ENCODE peak calls at places on chromosome 6, in four cellular contexts. One of them, this sample, is unnamed.

GRCh38 chr6:166476634-166477215 is 94.0 kb upstream of the MPC1 start:
- DNase-seq in glutamatergic neuron: peak; percentile 11
- DNase-seq in fibroblast of lung: no peak
- DNase-seq in WTC11: no peak
- DNase-seq in this sample: no peak

GRCh38 chr6:116568851-116569755 is 2.2 kb upstream of the RWDD1 start:
- DNase-seq in glutamatergic neuron: no peak
- DNase-seq in fibroblast of lung: no peak
- DNase-seq in WTC11: no peak
- DNase-seq in this sample: no peak

GRCh38 chr6:152375200-152375599 is 262.0 kb downstream of the SYNE1 start:
- DNase-seq in glutamatergic neuron: no peak
- DNase-seq in fibroblast of lung: no peak
- DNase-seq in WTC11: no peak
- DNase-seq in this sample: no peak

GRCh38 chr6:108589244-108589730 is 28.6 kb downstream of the FOXO3 start:
- DNase-seq in glutamatergic neuron: peak; percentile 28
- DNase-seq in fibroblast of lung: peak; percentile 82
- DNase-seq in WTC11: peak; percentile 76
- DNase-seq in this sample: peak; percentile 59

GRCh38 chr6:102417368-102417767 is 1023.9 kb downstream of the GRIK2 start:
- DNase-seq in glutamatergic neuron: no peak
- DNase-seq in fibroblast of lung: no peak
- DNase-seq in WTC11: no peak
- DNase-seq in this sample: no peak

GRCh38 chr6:111759413-111759835 is 113.8 kb downstream of the FYN start:
- DNase-seq in glutamatergic neuron: no peak
- DNase-seq in fibroblast of lung: no peak
- DNase-seq in WTC11: no peak
- DNase-seq in this sample: no peak

GRCh38 chr6:47478233-47479155 is 905 bp downstream of the CD2AP start:
- DNase-seq in glutamatergic neuron: no peak
- DNase-seq in fibroblast of lung: peak; percentile 37
- DNase-seq in WTC11: no peak
- DNase-seq in this sample: no peak

GRCh38 chr6:24720131-24720603 is 1.2 kb upstream of the C6orf62 start:
- DNase-seq in glutamatergic neuron: peak; percentile 59
- DNase-seq in fibroblast of lung: peak; percentile 34
- DNase-seq in WTC11: peak; percentile 28
- DNase-seq in this sample: peak; percentile 59

GRCh38 chr6:157761331-157761921 is 61.6 kb upstream of the SNX9 start:
- DNase-seq in glutamatergic neuron: no peak
- DNase-seq in fibroblast of lung: peak; percentile 83
- DNase-seq in WTC11: no peak
- DNase-seq in this sample: no peak

GRCh38 chr6:65776332-65776731 is 69.3 kb upstream of the EYS start:
- DNase-seq in glutamatergic neuron: no peak
- DNase-seq in fibroblast of lung: peak; percentile 5
- DNase-seq in WTC11: no peak
- DNase-seq in this sample: no peak

GRCh38 chr6:88840806-88841539 is 122.4 kb downstream of the RNGTT start:
- DNase-seq in glutamatergic neuron: no peak
- DNase-seq in fibroblast of lung: peak; percentile 42
- DNase-seq in WTC11: no peak
- DNase-seq in this sample: no peak

GRCh38 chr6:28838289-28838633 is 85.5 kb downstream of the TRIM27 start:
- DNase-seq in glutamatergic neuron: peak; percentile 40
- DNase-seq in fibroblast of lung: peak; percentile 82
- DNase-seq in WTC11: peak; percentile 40
- DNase-seq in this sample: peak; percentile 62

GRCh38 chr6:113968472-113968871 is 2.5 kb downstream of the HDAC2 start:
- DNase-seq in glutamatergic neuron: no peak
- DNase-seq in fibroblast of lung: no peak
- DNase-seq in WTC11: no peak
- DNase-seq in this sample: no peak

GRCh38 chr6:121847806-121848522 is 412.5 kb downstream of the GJA1 start:
- DNase-seq in glutamatergic neuron: no peak
- DNase-seq in fibroblast of lung: no peak
- DNase-seq in WTC11: no peak
- DNase-seq in this sample: no peak

GRCh38 chr6:54282186-54282585 is 26.1 kb upstream of the TINAG start:
- DNase-seq in glutamatergic neuron: no peak
- DNase-seq in fibroblast of lung: peak; percentile 81
- DNase-seq in WTC11: no peak
- DNase-seq in this sample: no peak

DNA sequence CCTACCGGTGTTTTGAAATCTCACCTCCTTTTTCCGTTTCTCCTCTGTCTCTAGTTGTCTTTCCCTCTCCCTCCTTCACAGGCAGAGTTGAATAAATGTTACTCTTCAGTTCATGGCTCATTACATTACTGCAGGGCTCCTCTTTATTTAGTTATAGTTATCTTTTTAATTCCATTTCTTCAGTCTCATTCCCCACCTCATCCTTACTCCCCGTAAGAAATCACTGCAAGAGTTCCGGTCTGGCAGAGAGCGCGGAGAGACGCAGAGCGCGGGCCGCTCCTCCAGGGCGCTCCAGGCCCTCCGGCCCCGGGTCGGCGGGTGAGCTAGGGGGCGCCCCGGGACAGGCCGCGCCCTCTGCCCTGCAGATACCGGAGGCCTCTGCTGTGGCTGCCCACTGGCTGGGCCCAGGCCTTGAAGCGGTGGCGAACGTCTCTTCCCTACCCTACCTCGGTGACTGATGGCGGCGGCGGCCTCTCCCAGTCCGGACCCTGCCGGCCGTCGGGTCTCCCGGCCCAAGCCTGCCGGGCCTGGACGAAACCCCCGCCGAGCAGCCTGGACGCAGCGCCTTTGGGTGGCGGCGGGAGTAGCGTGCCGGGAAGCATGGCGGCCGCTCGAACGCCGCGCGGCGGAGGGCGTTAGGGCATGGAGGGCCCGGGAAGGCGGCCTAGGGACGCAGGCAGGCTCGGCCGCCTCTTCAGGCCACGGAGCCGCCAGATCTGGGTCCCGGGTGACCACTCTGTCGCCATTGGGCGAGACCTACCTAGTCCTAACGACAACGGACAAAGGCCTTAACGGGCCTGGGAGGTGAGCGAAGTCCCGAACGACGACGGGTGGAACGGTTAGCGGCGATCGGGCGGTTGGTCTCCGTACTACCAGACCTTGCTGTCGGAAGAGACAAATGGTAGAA is 16.4 kb upstream of the HMGN4 start:
- DNase-seq in glutamatergic neuron: peak; percentile 90
- DNase-seq in fibroblast of lung: peak; percentile 79
- DNase-seq in WTC11: peak; percentile 86
- DNase-seq in this sample: peak; percentile 79
- TF ChIP-seq CTCF in glutamatergic neuron: peak; percentile 36
- TF ChIP-seq CTCF in fibroblast of lung: peak; percentile 24
- TF ChIP-seq CTCF in WTC11: no peak
- TF ChIP-seq CTCF in this sample: peak; percentile 27

GRCh38 chr6:168314029-168314420 is 5.6 kb downstream of the DACT2 start:
- DNase-seq in glutamatergic neuron: no peak
- DNase-seq in fibroblast of lung: no peak
- DNase-seq in WTC11: no peak
- DNase-seq in this sample: peak; percentile 40

GRCh38 chr6:168313371-168314028 is 6.1 kb downstream of the DACT2 start:
- DNase-seq in glutamatergic neuron: no peak
- DNase-seq in fibroblast of lung: no peak
- DNase-seq in WTC11: peak; percentile 39
- DNase-seq in this sample: peak; percentile 77

GRCh38 chr6:168315626-168316025 is 4.0 kb downstream of the DACT2 start:
- DNase-seq in glutamatergic neuron: no peak
- DNase-seq in fibroblast of lung: no peak
- DNase-seq in WTC11: no peak
- DNase-seq in this sample: no peak

GRCh38 chr6:168318090-168318489 is 1.5 kb downstream of the DACT2 start:
- DNase-seq in glutamatergic neuron: no peak
- DNase-seq in fibroblast of lung: no peak
- DNase-seq in WTC11: no peak
- DNase-seq in this sample: no peak

GRCh38 chr6:168314948-168315347 is 4.6 kb downstream of the DACT2 start:
- DNase-seq in glutamatergic neuron: no peak
- DNase-seq in fibroblast of lung: no peak
- DNase-seq in WTC11: no peak
- DNase-seq in this sample: peak; percentile 42
- TF ChIP-seq CTCF in glutamatergic neuron: no peak
- TF ChIP-seq CTCF in fibroblast of lung: no peak
- TF ChIP-seq CTCF in WTC11: no peak
- TF ChIP-seq CTCF in this sample: no peak

DNA sequence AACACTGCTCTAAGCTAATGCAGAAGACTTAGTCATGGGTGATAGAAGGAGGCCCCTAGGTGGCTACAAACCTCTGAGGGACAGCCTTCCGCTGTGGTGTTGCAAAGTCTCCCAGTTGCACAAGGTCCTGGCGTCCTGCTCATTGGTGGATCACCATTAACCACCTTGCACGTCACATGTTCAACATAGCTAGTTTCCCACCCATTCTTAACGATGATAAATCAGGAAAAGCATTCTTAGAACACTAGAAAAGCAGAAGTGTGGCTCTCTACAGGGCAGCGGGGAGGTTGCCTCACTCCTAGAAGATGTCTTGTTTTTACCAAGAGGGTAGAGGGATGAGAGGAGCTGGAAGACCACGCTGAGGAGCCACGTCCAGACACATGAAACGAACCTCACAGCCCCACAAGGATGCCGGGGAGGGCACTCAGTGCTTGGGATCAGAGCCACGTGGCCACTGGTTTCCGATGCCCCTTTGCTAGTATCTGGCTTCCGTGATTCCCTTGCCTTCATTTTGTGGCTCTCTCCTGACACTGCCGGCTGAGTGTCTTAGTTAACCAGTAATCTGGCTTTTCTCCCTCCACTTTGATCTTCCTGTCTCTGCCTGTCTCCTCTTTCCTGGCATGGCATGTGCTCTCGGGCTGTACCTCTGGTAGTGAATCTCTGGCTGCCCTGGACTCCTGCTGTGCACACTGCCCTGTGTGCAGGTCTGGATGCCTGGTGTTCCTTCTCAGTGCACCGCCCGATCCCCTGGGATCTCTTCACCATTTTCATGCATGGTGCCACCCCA is 91.4 kb upstream of the NEDD9 start:
- DNase-seq in glutamatergic neuron: no peak
- DNase-seq in fibroblast of lung: no peak
- DNase-seq in WTC11: no peak
- DNase-seq in this sample: no peak
- TF ChIP-seq CTCF in glutamatergic neuron: no peak
- TF ChIP-seq CTCF in fibroblast of lung: no peak
- TF ChIP-seq CTCF in WTC11: no peak
- TF ChIP-seq CTCF in this sample: no peak

GRCh38 chr6:18823782-18824386 is 436.7 kb downstream of the RNF144B start:
- DNase-seq in glutamatergic neuron: peak; percentile 75
- DNase-seq in fibroblast of lung: peak; percentile 18
- DNase-seq in WTC11: peak; percentile 87
- DNase-seq in this sample: peak; percentile 58
- TF ChIP-seq CTCF in glutamatergic neuron: peak; percentile 90
- TF ChIP-seq CTCF in fibroblast of lung: peak; percentile 26
- TF ChIP-seq CTCF in WTC11: peak; percentile 88
- TF ChIP-seq CTCF in this sample: peak; percentile 52

GRCh38 chr6:55621993-55622392 is 43.0 kb upstream of the HMGCLL1 start:
- DNase-seq in glutamatergic neuron: no peak
- DNase-seq in fibroblast of lung: no peak
- DNase-seq in WTC11: no peak
- DNase-seq in this sample: no peak

GRCh38 chr6:55621244-55621643 is 42.3 kb upstream of the HMGCLL1 start:
- DNase-seq in glutamatergic neuron: no peak
- DNase-seq in fibroblast of lung: no peak
- DNase-seq in WTC11: no peak
- DNase-seq in this sample: no peak

DNA sequence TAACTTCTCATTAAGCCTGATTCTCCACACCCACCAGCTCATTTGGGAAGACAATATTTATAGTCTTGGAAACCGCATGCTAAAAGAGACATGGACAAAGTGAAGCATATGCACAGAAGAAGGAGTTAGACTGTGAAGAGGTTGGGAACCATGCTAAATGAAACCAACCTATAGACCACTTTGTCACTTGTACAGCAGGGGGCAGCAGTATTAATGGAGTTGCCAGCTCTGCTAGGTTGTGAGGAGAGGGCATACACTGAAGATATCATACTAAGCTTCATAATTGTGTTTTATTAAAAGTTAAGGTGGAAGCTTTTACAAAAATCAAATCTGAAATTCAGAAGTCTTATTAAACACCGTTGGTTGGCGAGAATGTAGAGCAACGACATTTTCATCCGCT is 38.3 kb upstream of the HMGCLL1 start:
- DNase-seq in glutamatergic neuron: no peak
- DNase-seq in fibroblast of lung: peak; percentile 65
- DNase-seq in WTC11: peak; percentile 45
- DNase-seq in this sample: peak; percentile 19
- TF ChIP-seq CTCF in glutamatergic neuron: peak; percentile 72
- TF ChIP-seq CTCF in fibroblast of lung: peak; percentile 47
- TF ChIP-seq CTCF in WTC11: peak; percentile 44
- TF ChIP-seq CTCF in this sample: peak; percentile 53

GRCh38 chr6:44505751-44506150 is 118.2 kb downstream of the CDC5L start:
- DNase-seq in glutamatergic neuron: no peak
- DNase-seq in fibroblast of lung: no peak
- DNase-seq in WTC11: no peak
- DNase-seq in this sample: no peak

GRCh38 chr6:44507014-44507413 is 119.5 kb downstream of the CDC5L start:
- DNase-seq in glutamatergic neuron: no peak
- DNase-seq in fibroblast of lung: no peak
- DNase-seq in WTC11: no peak
- DNase-seq in this sample: no peak

GRCh38 chr6:44500074-44500473 is 112.6 kb downstream of the CDC5L start:
- DNase-seq in glutamatergic neuron: no peak
- DNase-seq in fibroblast of lung: no peak
- DNase-seq in WTC11: no peak
- DNase-seq in this sample: no peak

GRCh38 chr6:44503471-44503870 is 116.0 kb downstream of the CDC5L start:
- DNase-seq in glutamatergic neuron: no peak
- DNase-seq in fibroblast of lung: no peak
- DNase-seq in WTC11: no peak
- DNase-seq in this sample: no peak

DNA sequence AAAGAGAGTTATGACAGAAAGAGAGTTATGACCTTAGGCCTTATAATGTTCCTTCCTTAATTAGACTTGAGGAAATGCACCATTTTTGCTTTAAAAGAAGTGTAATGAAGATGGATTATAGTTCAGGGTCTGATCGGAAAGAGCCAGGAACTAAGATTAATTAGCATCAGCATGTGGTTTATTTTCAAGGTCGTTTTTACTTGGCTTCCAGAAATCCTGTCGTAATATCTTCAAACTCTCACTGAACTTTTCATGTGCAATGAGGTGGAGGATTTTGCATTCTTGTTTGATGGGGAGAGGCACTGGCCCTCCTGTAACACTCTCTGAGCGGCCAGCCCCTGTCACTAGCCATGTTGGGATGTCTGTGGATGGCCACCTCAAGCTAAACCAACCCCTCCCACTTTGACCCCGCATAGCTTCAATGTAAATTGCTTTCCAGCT is 116.8 kb downstream of the CDC5L start:
- DNase-seq in glutamatergic neuron: no peak
- DNase-seq in fibroblast of lung: peak; percentile 63
- DNase-seq in WTC11: no peak
- DNase-seq in this sample: no peak
- TF ChIP-seq CTCF in glutamatergic neuron: no peak
- TF ChIP-seq CTCF in fibroblast of lung: no peak
- TF ChIP-seq CTCF in WTC11: no peak
- TF ChIP-seq CTCF in this sample: no peak

This sample was measured in nephron progenitor cell.